ENCODE peak calls at places on chromosomes 16 and 17, in six cellular contexts. I, T, A, C, W and B are unnamed samples.

GRCh38 chr16:66266436-66267286 is 99.8 kb upstream of the CDH5 start:
- DNase-seq in I (no peak), T (no peak), A (no peak), C (no peak), W (no peak), B (no peak)

GRCh38 chr17:70369296-70369855 is 200.0 kb downstream of the KCNJ2 start:
- DNase-seq in I (no peak), T (no peak), A (no peak), C (no peak), W (no peak), B (no peak)

GRCh38 chr17:44132275-44132821 is 8.9 kb upstream of the HDAC5 start:
- DNase-seq in I (no peak), T (peak), A (no peak), C (no peak), W (no peak), B (no peak)

GRCh38 chr16:86550281-86550680 is 4.8 kb downstream of the MTHFSD start:
- DNase-seq in I (no peak), T (no peak), A (no peak), C (no peak), W (no peak), B (no peak)

GRCh38 chr16:88282221-88283041 is 100.3 kb upstream of the ZNF469 start:
- DNase-seq in I (no peak), T (no peak), A (no peak), C (no peak), W (no peak), B (no peak)

GRCh38 chr17:28407130-28407973 is 1.3 kb upstream of the SLC46A1 start:
- DNase-seq in I (peak), T (no peak), A (no peak), C (no peak), W (no peak), B (no peak)

GRCh38 chr16:12458591-12459400 is 344.9 kb downstream of the CPPED1 start:
- DNase-seq in I (no peak), T (no peak), A (no peak), C (no peak), W (no peak), B (peak)

GRCh38 chr17:37802712-37803416 is 58.0 kb upstream of the HNF1B start:
- DNase-seq in I (no peak), T (no peak), A (no peak), C (no peak), W (no peak), B (no peak)

GRCh38 chr17:12599185-12599920 is 66.3 kb upstream of the MYOCD start:
- DNase-seq in I (no peak), T (no peak), A (no peak), C (no peak), W (no peak), B (no peak)

GRCh38 chr17:45296833-45297124 is 20.0 kb downstream of the MAP3K14 start:
- DNase-seq in I (no peak), T (no peak), A (no peak), C (no peak), W (no peak), B (no peak)

GRCh38 chr17:45296003-45296832 is 20.6 kb downstream of the MAP3K14 start:
- DNase-seq in I (no peak), T (no peak), A (no peak), C (no peak), W (no peak), B (no peak)

GRCh38 chr17:45300060-45300751 is 16.6 kb downstream of the MAP3K14 start:
- DNase-seq in I (no peak), T (no peak), A (no peak), C (no peak), W (no peak), B (no peak)

GRCh38 chr17:45299311-45299710 is 17.5 kb downstream of the MAP3K14 start:
- DNase-seq in I (no peak), T (no peak), A (no peak), C (no peak), W (no peak), B (no peak)

DNA sequence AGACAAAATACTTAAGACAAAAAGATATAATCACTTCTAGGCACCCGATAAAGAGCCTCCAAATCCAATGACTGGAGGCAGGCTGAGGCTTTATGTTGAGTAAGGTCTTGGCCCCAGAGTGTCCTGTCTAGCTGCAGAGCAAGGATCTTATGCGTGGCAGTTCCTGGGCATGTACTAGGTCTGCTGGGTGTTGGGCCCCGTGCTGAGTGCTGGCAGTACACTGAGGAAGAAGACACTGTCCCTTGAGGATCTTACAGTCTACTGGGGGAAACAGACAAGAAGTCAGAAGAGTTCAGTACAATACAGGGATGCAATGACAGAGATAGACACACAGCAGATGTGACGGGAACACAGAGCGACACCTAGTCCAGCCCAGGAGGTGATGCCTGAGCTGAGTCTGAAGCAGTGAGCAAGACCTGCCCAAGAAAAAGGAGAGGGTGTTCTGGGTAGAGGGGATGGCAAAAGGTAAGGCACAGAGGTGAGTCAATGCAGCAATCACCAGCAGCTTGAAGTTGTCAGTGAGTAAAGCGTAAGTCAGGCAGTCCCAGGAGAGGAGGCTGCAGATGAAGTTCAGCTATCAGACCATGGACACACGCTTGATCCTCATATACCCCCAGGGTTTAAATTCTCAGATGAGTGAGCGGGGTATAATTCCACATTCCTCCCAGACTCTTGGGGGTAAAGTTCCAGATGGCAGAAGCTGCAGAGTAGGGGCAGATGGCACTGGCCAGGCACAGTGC is 18.1 kb downstream of the MAP3K14 start:
- DNase-seq in I (no peak), T (no peak), A (no peak), C (no peak), W (no peak), B (no peak)
- TF ChIP-seq POLR2A in I (no peak), T (no peak), A (no peak), C (no peak), W (peak), B (peak)

DNA sequence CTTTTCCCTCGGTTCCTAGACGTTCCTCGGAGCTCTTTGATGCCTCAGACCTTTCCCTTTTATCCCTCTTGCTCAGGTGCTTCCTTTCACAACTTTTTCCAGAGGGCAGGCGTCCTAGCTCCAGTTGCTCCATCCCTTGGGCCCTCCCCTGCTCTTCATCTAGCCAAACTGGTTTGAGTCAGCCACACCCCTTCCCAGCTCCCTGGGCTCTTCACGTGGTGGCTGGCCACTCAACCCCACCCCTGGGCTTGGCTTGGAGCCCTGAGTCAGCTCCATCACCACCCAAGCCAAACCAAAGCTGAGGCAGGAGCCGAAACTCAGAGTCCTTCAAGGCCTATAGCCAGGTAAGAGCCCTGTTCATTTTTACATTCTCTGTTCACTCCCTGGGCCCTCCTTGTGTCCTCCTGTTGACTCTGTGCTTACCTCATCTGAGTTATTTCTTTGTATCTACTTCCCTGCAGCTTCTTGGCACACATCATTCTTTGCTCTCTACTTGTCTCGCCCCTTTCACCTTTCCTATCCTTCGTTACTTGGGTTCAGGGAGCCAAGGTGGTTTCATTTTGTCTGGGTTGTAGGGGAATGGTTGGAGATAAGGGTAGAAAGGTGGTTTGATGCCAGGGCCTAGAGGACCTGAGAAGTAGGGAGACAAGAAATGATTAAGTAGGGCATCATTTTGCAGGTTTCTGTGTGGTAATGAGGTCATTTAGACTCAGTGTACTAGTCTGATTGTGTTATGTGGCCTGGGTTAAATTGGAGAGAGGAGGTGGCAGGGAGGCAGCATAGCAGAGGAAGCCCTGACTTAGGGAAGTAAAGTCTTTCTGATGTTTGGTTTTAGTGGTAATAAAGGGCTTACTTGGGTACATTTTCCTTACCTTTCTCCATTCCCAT is 7.6 kb upstream of the PHKG2 start:
- DNase-seq in I (no peak), T (peak), A (no peak), C (no peak), W (no peak), B (no peak)
- TF ChIP-seq TAF1 in I (no peak), T (no peak), A (no peak), C (no peak), W (no peak), B (no peak)

GRCh38 chr17:75267403-75268232 is 3.4 kb downstream of the MIF4GD start:
- DNase-seq in I (peak), T (peak), A (no peak), C (peak), W (no peak), B (no peak)
- TF ChIP-seq POLR2A in I (peak), T (peak), A (no peak), C (no peak), W (no peak), B (no peak)

DNA sequence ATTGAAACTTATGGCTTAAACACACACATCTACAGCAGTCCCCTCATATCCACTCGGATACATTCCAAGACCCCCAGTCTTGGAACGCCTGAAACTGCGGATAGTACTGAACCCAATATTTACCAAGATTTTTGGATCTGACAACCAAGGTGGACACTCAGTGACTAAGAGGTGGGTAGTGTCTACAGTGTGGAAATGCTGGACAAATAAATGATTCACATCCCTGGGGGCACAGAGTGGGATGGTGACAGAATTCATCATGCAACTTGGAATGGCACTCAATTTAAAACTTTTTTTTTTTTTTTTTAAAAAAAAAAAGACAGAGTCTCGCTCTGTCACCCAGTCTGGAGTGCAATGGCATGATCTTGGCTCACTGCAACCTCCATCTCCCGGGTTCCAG is 54.2 kb upstream of the TRAP1 start:
- DNase-seq in I (no peak), T (no peak), A (no peak), C (no peak), W (no peak), B (no peak)
- TF ChIP-seq TAF1 in I (no peak), T (no peak), A (no peak), C (no peak), W (no peak), B (no peak)

GRCh38 chr17:5418858-5419355 is 555 bp downstream of the NUP88 start:
- DNase-seq in I (no peak), T (no peak), A (peak), C (peak), W (peak), B (peak)

GRCh38 chr17:5416886-5417285 is 2.6 kb downstream of the NUP88 start:
- DNase-seq in I (no peak), T (no peak), A (no peak), C (no peak), W (no peak), B (no peak)

GRCh38 chr17:5422505-5422904 is 2.5 kb downstream of the RPAIN start:
- DNase-seq in I (no peak), T (no peak), A (no peak), C (peak), W (no peak), B (no peak)

GRCh38 chr17:5419959-5420653 is at the start of gene RPAIN:
- DNase-seq in I (peak), T (peak), A (no peak), C (peak), W (peak), B (peak)

GRCh38 chr17:5419356-5419958 is at the start of gene NUP88:
- DNase-seq in I (peak), T (peak), A (peak), C (peak), W (peak), B (peak)
- TF ChIP-seq POLR2A in I (peak), T (peak), A (peak), C (peak), W (peak), B (peak)

GRCh38 chr17:19713901-19714361 is 2.5 kb downstream of the SLC47A2 start:
- DNase-seq in I (no peak), T (no peak), A (no peak), C (no peak), W (peak), B (no peak)
- TF ChIP-seq TAF1 in I (no peak), T (no peak), A (no peak), C (no peak), W (no peak), B (no peak)

DNA sequence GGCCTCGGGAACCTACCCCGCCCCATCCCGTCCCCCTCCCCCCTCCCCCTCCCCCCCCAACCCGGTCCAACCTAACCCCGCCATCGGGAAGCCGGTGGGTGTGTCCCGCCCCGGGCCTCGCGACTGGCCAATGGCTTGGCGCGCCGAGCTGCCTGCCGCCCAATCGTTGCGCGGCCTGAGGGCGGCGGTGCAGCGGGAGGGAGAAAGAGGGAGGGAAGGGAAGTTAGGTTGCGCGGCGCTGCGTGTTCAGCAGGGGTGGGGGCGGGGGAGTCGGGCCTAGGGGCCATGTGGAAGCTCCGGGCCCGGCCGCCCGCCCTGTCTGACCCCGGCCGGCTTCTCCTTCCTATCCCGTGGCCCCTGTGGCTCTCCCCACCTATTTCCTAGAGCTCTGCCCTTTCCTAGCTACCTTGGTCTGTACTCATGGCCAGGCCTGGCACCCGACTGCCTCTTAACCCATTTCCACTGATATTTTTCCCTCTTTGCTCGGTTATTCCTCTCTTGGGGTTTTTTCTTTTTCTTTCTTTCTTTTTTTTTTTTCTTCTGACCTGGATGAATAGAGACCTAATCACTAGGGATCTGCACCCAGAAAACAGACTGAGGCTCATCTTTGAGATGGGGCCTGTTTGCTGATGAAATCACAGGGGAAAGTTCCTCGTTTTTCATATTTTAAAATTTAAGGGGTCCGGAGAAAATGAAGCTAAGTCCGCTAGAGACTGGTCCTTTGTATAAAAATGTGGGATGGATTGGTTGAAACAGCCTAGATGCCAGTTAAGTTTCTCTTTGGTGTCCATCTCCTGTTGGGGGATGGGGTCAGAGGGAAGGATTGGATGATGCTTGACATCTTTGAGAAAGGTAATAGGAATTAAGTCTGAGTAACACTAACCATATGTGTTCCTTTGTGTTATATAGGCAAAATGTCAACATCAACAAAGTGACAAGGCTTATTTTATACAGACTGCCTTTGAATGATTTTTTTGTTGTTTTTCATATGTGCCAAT is 1.1 kb downstream of the KPNB1 start:
- DNase-seq in I (peak), T (peak), A (peak), C (peak), W (peak), B (peak)
- TF ChIP-seq POLR2A in I (peak), T (peak), A (peak), C (peak), W (no peak), B (no peak)

GRCh38 chr16:30949655-30950515 is 1.0 kb downstream of the ORAI3 start:
- DNase-seq in I (peak), T (peak), A (peak), C (peak), W (no peak), B (no peak)
- TF ChIP-seq TAF1 in I (peak), T (peak), A (peak), C (peak), W (peak), B (peak)

GRCh38 chr16:2911580-2912329 is at the start of gene FLYWCH1:
- DNase-seq in I (peak), T (peak), A (peak), C (peak), W (peak), B (peak)
- TF ChIP-seq POLR2A in I (peak), T (peak), A (peak), C (peak), W (peak), B (no peak)

DNA sequence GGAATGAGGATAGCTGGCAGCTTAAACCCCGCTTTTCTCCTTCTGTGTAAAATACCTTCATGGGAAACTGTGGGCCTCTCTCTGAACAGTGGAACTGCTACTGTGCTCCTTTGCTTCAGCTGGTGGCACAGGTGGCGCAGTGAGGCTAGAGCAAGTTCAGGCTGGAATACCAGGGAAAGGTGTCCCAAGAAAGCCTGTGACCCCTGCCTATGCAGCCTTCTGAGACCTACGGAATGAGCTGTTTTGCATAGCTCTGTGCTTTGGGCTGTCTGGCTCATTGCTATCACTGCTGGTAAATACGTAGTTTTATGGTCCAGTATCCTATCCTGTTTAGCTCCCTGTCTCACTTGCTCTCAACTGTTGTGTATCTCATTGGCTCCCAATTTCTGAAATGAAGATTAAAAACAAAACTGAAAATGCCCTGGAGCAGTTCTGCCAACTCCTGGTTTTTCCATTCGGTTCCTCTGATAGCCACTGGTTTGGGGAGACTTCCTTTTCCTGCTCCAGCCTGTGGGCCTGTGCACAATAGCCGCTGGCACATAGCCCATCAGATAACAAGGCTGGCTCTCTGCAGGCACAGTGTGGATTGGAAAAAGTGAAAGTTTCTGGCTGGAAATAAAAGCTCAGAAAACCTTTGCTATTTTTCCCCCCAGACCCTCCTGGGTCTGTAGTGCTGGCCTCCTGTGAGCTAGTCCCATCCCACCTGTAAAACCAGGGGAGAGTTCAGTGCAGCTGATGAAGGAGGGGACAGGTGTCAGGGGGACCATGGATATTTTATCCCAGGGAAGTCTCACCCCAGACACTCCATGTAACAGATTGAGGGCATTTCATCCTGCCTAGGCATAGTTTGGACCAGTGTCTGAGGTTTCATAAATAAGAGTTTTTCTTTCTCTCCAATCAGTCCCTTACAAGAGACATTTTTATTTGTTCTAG is 24.1 kb downstream of the LIMD2 start:
- DNase-seq in I (no peak), T (peak), A (no peak), C (peak), W (no peak), B (no peak)
- TF ChIP-seq TAF1 in I (no peak), T (no peak), A (no peak), C (no peak), W (no peak), B (no peak)